ENCODE peak calls at places on chromosomes 6 and 20, in eight cellular contexts. E, U, L, J, M, W, K and C are unnamed samples.

GRCh38 chr20:1267161-1267560 is 1.1 kb downstream of the SNPH start:
- DNase-seq in E (no peak), U (no peak), L (no peak), J (no peak), M (no peak), W (no peak), K (no peak), C (no peak)

GRCh38 chr20:57843941-57844625 is 134.3 kb upstream of the PMEPA1 start:
- DNase-seq in E (no peak), U (no peak), L (peak), J (no peak), M (no peak), W (no peak), K (no peak), C (no peak)

GRCh38 chr20:50259705-50260479 is 69.3 kb downstream of the CEBPB start:
- DNase-seq in E (no peak), U (no peak), L (no peak), J (no peak), M (no peak), W (no peak), K (no peak), C (no peak)

GRCh38 chr20:2658414-2659354 is 5.3 kb downstream of the IDH3B start:
- DNase-seq in E (no peak), U (peak), L (no peak), J (no peak), M (no peak), W (no peak), K (no peak), C (no peak)

GRCh38 chr20:44422083-44422482 is 53.6 kb upstream of the TTPAL start:
- DNase-seq in E (peak), U (peak), L (no peak), J (peak), M (no peak), W (peak), K (no peak), C (no peak)

GRCh38 chr6:169981051-169981450 is 229.6 kb downstream of the ERMARD start:
- DNase-seq in E (no peak), U (no peak), L (no peak), J (no peak), M (no peak), W (no peak), K (no peak), C (no peak)

GRCh38 chr6:122995930-122996796 is at the start of gene CLVS2:
- DNase-seq in E (peak), U (peak), L (peak), J (no peak), M (no peak), W (peak), K (peak), C (no peak)

GRCh38 chr20:58950603-58951002 is 30.5 kb upstream of the NELFCD start:
- DNase-seq in E (no peak), U (no peak), L (no peak), J (no peak), M (no peak), W (no peak), K (no peak), C (no peak)

GRCh38 chr6:73286752-73287151 is 23.8 kb upstream of the KHDC1 start:
- DNase-seq in E (no peak), U (no peak), L (no peak), J (no peak), M (no peak), W (no peak), K (no peak), C (no peak)

GRCh38 chr6:126923807-126924206 is 194.7 kb upstream of the RSPO3 start:
- DNase-seq in E (no peak), U (no peak), L (no peak), J (no peak), M (no peak), W (no peak), K (no peak), C (no peak)

GRCh38 chr6:142932788-142933362 is 12.1 kb downstream of the HIVEP2 start:
- DNase-seq in E (no peak), U (no peak), L (no peak), J (no peak), M (no peak), W (no peak), K (no peak), C (no peak)

GRCh38 chr20:57468523-57469417 is 56.2 kb downstream of the CTCFL start:
- DNase-seq in E (no peak), U (no peak), L (no peak), J (no peak), M (peak), W (no peak), K (no peak), C (no peak)

GRCh38 chr6:100344761-100345160 is 120.0 kb downstream of the SIM1 start:
- DNase-seq in E (peak), U (peak), L (no peak), J (peak), M (no peak), W (peak), K (no peak), C (no peak)

GRCh38 chr6:135280375-135281136 is 99.4 kb downstream of the MYB start:
- DNase-seq in E (peak), U (peak), L (no peak), J (no peak), M (peak), W (no peak), K (no peak), C (no peak)